ENCODE peak calls at places on chromosomes 2 and 18, in six cellular contexts. Y is activated CD4-positive, alpha-beta T cell treated with anti-CD3 and anti-CD28 coated beads for 4 hours; Z is fibroblast of the aortic adventitia; P is DMS 273 treated with DMSO at 0.1 percent for 48 hours; O is stimulated activated CD4-positive, alpha-beta T cell treated with anti-CD3 and anti-CD28 coated beads, Interleukin-12 subunit alpha, Interleukin-12 subunit beta, amount 100 ng/mL, for 4 hours; W is RCC 7860. U is an unnamed sample.
A peak's percentile ranks its signal among the peaks of the same experiment; 100 is the strongest.

GRCh38 chr18:9683418-9684396 is 24.4 kb upstream of the RAB31 start:
- DNase-seq in W (peak; percentile 37), Y (no peak), O (no peak), P (peak; percentile 53), Z (peak; percentile 86), U (no peak)

GRCh38 chr18:46868171-46868921 is 49.0 kb downstream of the PIAS2 start:
- DNase-seq in W (no peak), P (no peak), Y (no peak), O (no peak), Z (no peak), U (no peak)

GRCh38 chr2:206846854-206847834 is 81.7 kb downstream of the FASTKD2 start:
- DNase-seq in Z (no peak), W (no peak), P (no peak), Y (no peak), O (no peak), U (no peak)

GRCh38 chr2:71000780-71001591 is 6.3 kb upstream of the TEX261 start:
- DNase-seq in Z (peak; percentile 71), O (peak; percentile 79), W (peak; percentile 26), P (no peak), Y (peak; percentile 78), U (peak; percentile 77)

GRCh38 chr2:119338826-119339561 is 27.6 kb downstream of the C2orf76 start:
- DNase-seq in P (no peak), W (no peak), O (peak; percentile 2), Z (no peak), Y (peak; percentile 4), U (no peak)

GRCh38 chr18:57083485-57083884 is 63.4 kb upstream of the BOD1L2 start:
- DNase-seq in Y (no peak), W (peak; percentile 31), O (no peak), Z (no peak), P (no peak), U (no peak)

GRCh38 chr18:8525692-8526091 is 83.5 kb upstream of the RAB12 start:
- DNase-seq in P (no peak), W (no peak), O (no peak), Z (no peak), Y (no peak), U (no peak)

GRCh38 chr18:57743008-57743407 is 60.1 kb downstream of the ATP8B1 start:
- DNase-seq in O (no peak), Y (no peak), P (no peak), Z (peak; percentile 90), W (peak; percentile 74), U (no peak)

GRCh38 chr2:168816369-168816768 is 13.9 kb downstream of the NOSTRIN start:
- DNase-seq in Y (no peak), W (peak; percentile 45), Z (peak; percentile 89), O (no peak), P (no peak), U (no peak)

GRCh38 chr2:235573331-235574221 is 79.7 kb downstream of the AGAP1 start:
- DNase-seq in P (peak; percentile 17), W (no peak), O (no peak), Y (no peak), Z (no peak), U (no peak)

GRCh38 chr2:218082586-218083351 is 13.7 kb downstream of the RUFY4 start:
- DNase-seq in W (no peak), P (no peak), Z (no peak), Y (no peak), O (no peak), U (peak; percentile 43)

GRCh38 chr2:172516299-172516698 is 39.6 kb upstream of the PDK1 start:
- DNase-seq in W (no peak), O (no peak), P (no peak), Y (no peak), Z (peak; percentile 49), U (no peak)

GRCh38 chr2:127637236-127637630 is 8.7 kb upstream of the GPR17 start:
- DNase-seq in O (no peak), Z (no peak), Y (no peak), P (no peak), W (no peak), U (no peak)

GRCh38 chr2:70671059-70671685 is 96.8 kb downstream of the ADD2 start:
- DNase-seq in Z (peak; percentile 5), O (no peak), W (no peak), P (no peak), Y (no peak), U (no peak)

U was measured in stimulated activated effector memory CD8-positive, alpha-beta T cell treated with anti-CD3 and anti-CD28 coated beads, Interleukin-12 subunit alpha, Interleukin-12 subunit beta, amount 100 ng/mL, for 72 hours.